ENCODE peak calls at places on chromosome 13, in nine cellular contexts. H is prostate gland, U is transverse colon, O is H1, P is suprapubic skin, X is K562, D is stomach, K is vagina, W is GM12878. T is an unnamed sample. For H3K9me3, the result is how much of the 10 kb centered on the place peaks cover.

GRCh38 chr13:82822935-82823334 is 1059.3 kb downstream of the SLITRK1 start:
- DNase-seq in H (no peak), U (no peak), O (no peak), P (no peak), X (no peak), D (no peak), K (no peak), W (no peak), T (no peak)

GRCh38 chr13:33401238-33401637 is 115.7 kb upstream of the STARD13 start:
- DNase-seq in H (peak), U (peak), O (no peak), P (no peak), X (no peak), D (peak), K (no peak), W (no peak), T (no peak)

GRCh38 chr13:25046985-25047660 is 48.8 kb upstream of the PABPC3 start:
- DNase-seq in H (no peak), U (no peak), O (no peak), P (no peak), X (peak), D (no peak), K (no peak), W (no peak), T (no peak)

GRCh38 chr13:47553329-47553977 is 447.6 kb downstream of the SUCLA2 start:
- DNase-seq in H (no peak), U (no peak), O (peak), P (no peak), X (no peak), D (no peak), K (no peak), W (no peak), T (no peak)

GRCh38 chr13:76879211-76879875 is 6.9 kb downstream of the KCTD12 start:
- DNase-seq in H (peak), U (peak), O (no peak), P (peak), X (no peak), D (peak), K (no peak), W (peak), T (peak)

GRCh38 chr13:44420376-44421220 is 47.0 kb downstream of the SERP2 start:
- DNase-seq in H (no peak), U (no peak), O (no peak), P (no peak), X (no peak), D (no peak), K (peak), W (no peak), T (no peak)

GRCh38 chr13:70604448-70604847 is 496.2 kb upstream of the KLHL1 start:
- DNase-seq in H (no peak), U (no peak), O (no peak), P (no peak), X (no peak), D (no peak), K (no peak), W (no peak), T (no peak)

GRCh38 chr13:29934531-29935308 is 84.3 kb upstream of the UBL3 start:
- DNase-seq in H (no peak), U (no peak), O (no peak), P (no peak), X (no peak), D (no peak), K (no peak), W (no peak), T (no peak)

GRCh38 chr13:33351324-33351723 is 65.8 kb upstream of the STARD13 start:
- DNase-seq in H (no peak), U (peak), O (no peak), P (no peak), X (no peak), D (no peak), K (no peak), W (no peak), T (no peak)

GRCh38 chr13:27005976-27006518 is 165.6 kb downstream of the USP12 start:
- DNase-seq in H (no peak), U (no peak), O (no peak), P (peak), X (no peak), D (no peak), K (peak), W (no peak), T (no peak)

GRCh38 chr13:44422755-44423643 is 49.4 kb downstream of the SERP2 start:
- DNase-seq in H (no peak), U (no peak), O (no peak), P (no peak), X (no peak), D (no peak), K (no peak), W (no peak), T (no peak)

GRCh38 chr13:74870865-74871264 is 611.1 kb downstream of the TBC1D4 start:
- DNase-seq in H (no peak), U (no peak), O (no peak), P (no peak), X (no peak), D (no peak), K (no peak), W (no peak), T (no peak)

GRCh38 chr13:78589206-78589605 is 14.1 kb downstream of the POU4F1 start:
- DNase-seq in H (no peak), U (no peak), O (no peak), P (no peak), X (peak), D (no peak), K (no peak), W (no peak), T (no peak)

GRCh38 chr13:79837741-79838450 is 356.9 kb downstream of the NDFIP2 start:
- DNase-seq in H (no peak), U (no peak), O (no peak), P (no peak), X (no peak), D (no peak), K (no peak), W (no peak), T (no peak)

GRCh38 chr13:106597759-106598395 is 29.9 kb upstream of the ARGLU1 start:
- DNase-seq in H (no peak), U (no peak), O (no peak), P (no peak), X (no peak), D (no peak), K (no peak), W (no peak), T (no peak)

GRCh38 chr13:104357174-104357573 is 1291.0 kb upstream of the SLC10A2 start:
- DNase-seq in H (no peak), U (no peak), O (no peak), P (no peak), X (no peak), D (no peak), K (no peak), W (no peak), T (no peak)

GRCh38 chr13:30743319-30744055 is 8.1 kb downstream of the ALOX5AP start:
- DNase-seq in H (peak), U (peak), O (no peak), P (no peak), X (no peak), D (peak), K (no peak), W (no peak), T (peak)

GRCh38 chr13:37640499-37640898 is 41.9 kb upstream of the POSTN start:
- DNase-seq in H (no peak), U (no peak), O (no peak), P (no peak), X (peak), D (no peak), K (no peak), W (no peak), T (no peak)

GRCh38 chr13:83449666-83450395 is 432.4 kb downstream of the SLITRK1 start:
- DNase-seq in H (no peak), U (no peak), O (no peak), P (no peak), X (no peak), D (no peak), K (no peak), W (no peak), T (no peak)

GRCh38 chr13:39462456-39462855 is 140.5 kb downstream of the LHFPL6 start:
- DNase-seq in H (peak), U (no peak), O (no peak), P (no peak), X (no peak), D (no peak), K (no peak), W (no peak), T (no peak)

GRCh38 chr13:96650301-96650886 is 343.9 kb downstream of the OXGR1 start:
- DNase-seq in H (no peak), U (no peak), O (no peak), P (no peak), X (no peak), D (no peak), K (no peak), W (peak), T (no peak)

GRCh38 chr13:109150691-109151090 is 521.3 kb downstream of the MYO16 start:
- DNase-seq in H (no peak), U (no peak), O (no peak), P (no peak), X (no peak), D (no peak), K (no peak), W (no peak), T (no peak)

GRCh38 chr13:63938851-63939250 is 2523.2 kb upstream of the PCDH20 start:
- DNase-seq in H (no peak), U (no peak), O (no peak), P (no peak), X (no peak), D (no peak), K (no peak), W (no peak), T (no peak)

GRCh38 chr13:46134961-46135522 is 30.2 kb upstream of the CPB2 start:
- DNase-seq in H (peak), U (no peak), O (no peak), P (no peak), X (no peak), D (peak), K (no peak), W (no peak), T (peak)

GRCh38 chr13:98565726-98566577 is 11.0 kb downstream of the STK24 start:
- DNase-seq in H (peak), U (peak), O (no peak), P (no peak), X (no peak), D (peak), K (no peak), W (no peak), T (peak)

GRCh38 chr13:76745246-76746200 is 140.7 kb downstream of the KCTD12 start:
- DNase-seq in H (no peak), U (no peak), O (no peak), P (no peak), X (no peak), D (no peak), K (no peak), W (peak), T (no peak)

GRCh38 chr13:98239156-98240076 is 62.3 kb upstream of the RNF113B start:
- DNase-seq in H (no peak), U (no peak), O (peak), P (no peak), X (no peak), D (no peak), K (no peak), W (no peak), T (no peak)

GRCh38 chr13:33633701-33634525 is 184.0 kb upstream of the RFC3 start:
- DNase-seq in H (no peak), U (no peak), O (no peak), P (no peak), X (no peak), D (no peak), K (no peak), W (no peak), T (no peak)

GRCh38 chr13:113963376-113963775 is 10.5 kb downstream of the C13orf46 start:
- DNase-seq in H (no peak), U (no peak), O (no peak), P (no peak), X (no peak), D (no peak), K (no peak), W (no peak), T (no peak)
- H3K9me3 ChIP-seq in H (under half), U (under half), O (half or more), P (under half), X (under half), D (under half), K (under half), W (under half), T (under half)

DNA sequence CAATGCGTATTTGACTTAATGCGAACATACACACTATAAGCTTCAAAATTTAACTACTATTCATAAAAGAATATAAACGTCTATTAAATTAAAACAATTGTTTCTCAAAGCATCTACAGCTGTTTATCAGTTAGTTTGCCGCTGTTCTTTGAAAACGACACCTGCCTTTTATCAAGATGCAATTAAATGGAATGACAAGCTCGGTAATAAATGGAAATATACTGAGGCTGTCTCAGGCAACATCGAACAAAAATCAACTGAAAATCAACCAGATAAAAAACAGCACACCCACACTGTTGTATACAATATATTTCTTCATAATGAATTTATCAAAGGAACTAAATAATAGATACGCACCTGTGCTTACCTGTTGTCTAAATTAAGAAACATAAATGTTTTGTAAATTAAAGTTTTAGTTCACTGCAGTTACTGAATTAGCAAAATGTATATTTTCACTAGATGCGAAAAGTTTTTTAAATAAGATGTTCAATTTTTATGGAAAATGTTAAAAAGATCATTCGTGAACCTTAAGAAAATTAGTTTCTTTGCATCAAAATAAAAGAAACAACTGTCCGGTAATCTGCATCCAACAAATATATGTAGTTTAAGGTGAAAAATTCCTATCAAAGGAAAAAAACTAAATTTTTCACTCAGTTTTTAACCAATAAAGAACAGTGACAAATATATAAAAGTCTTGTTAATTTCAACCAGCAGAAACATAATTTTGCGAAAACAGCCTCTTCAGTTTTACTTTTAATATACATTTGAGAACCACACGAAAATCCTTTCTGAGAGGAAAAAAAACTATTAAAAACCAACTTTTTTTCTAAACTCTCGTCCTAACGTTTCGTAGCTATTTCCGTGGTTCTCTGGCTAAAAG is 64.3 kb downstream of the KCNRG start:
- DNase-seq in H (no peak), U (no peak), O (no peak), P (no peak), X (no peak), D (no peak), K (no peak), W (no peak), T (no peak)
- TF ChIP-seq POLR2AphosphoS5 in H (no peak), U (no peak), O (no peak), P (no peak), X (no peak), D (no peak), K (no peak), W (no peak), T (no peak)

GRCh38 chr13:19264711-19265110 is 83.1 kb upstream of the TUBA3C start:
- DNase-seq in H (no peak), U (no peak), O (no peak), P (no peak), X (no peak), D (no peak), K (no peak), W (no peak), T (no peak)
- H3K9me3 ChIP-seq in H (under half), U (under half), O (half or more), P (under half), X (under half), D (under half), K (under half), W (under half), T (under half)

GRCh38 chr13:90675129-90675528 is 672.4 kb upstream of the MIR17HG start:
- DNase-seq in H (no peak), U (no peak), O (no peak), P (no peak), X (no peak), D (no peak), K (no peak), W (no peak), T (no peak)
- TF ChIP-seq POLR2AphosphoS5 in H (no peak), U (no peak), O (no peak), P (no peak), X (no peak), D (no peak), K (no peak), W (no peak), T (no peak)